ENCODE peak calls at places on chromosomes 7 and 10, in eight cellular contexts. One of them, this sample, is unnamed.

GRCh38 chr7:111132833-111133232 is 41.9 kb downstream of the LRRN3 start:
- DNase-seq in ELF-1: no peak
- DNase-seq in hypothalamus: no peak
- DNase-seq in T-helper 1 cell: no peak
- DNase-seq in activated CD4-positive, alpha-beta T cell treated with anti-CD3 and anti-CD28 coated beads, Interleukin-2, amount 50 U/mL, for 1 hour: no peak
- DNase-seq in GM04503: no peak
- DNase-seq in pons: no peak
- DNase-seq in stimulated activated CD8-positive, alpha-beta memory T cell treated with anti-CD3 and anti-CD28 coated beads, Interleukin-12 subunit alpha, Interleukin-12 subunit beta, amount 100 ng/mL, for 1 hour: no peak
- DNase-seq in this sample: no peak

GRCh38 chr7:151694441-151694827 is 174.7 kb upstream of the RHEB start:
- DNase-seq in activated CD4-positive, alpha-beta T cell treated with anti-CD3 and anti-CD28 coated beads, Interleukin-2, amount 50 U/mL, for 1 hour: no peak
- DNase-seq in pons: no peak
- DNase-seq in ELF-1: no peak
- DNase-seq in GM04503: no peak
- DNase-seq in T-helper 1 cell: no peak
- DNase-seq in hypothalamus: no peak
- DNase-seq in stimulated activated CD8-positive, alpha-beta memory T cell treated with anti-CD3 and anti-CD28 coated beads, Interleukin-12 subunit alpha, Interleukin-12 subunit beta, amount 100 ng/mL, for 1 hour: no peak
- DNase-seq in this sample: no peak

GRCh38 chr10:96271017-96271815 is at the start of gene BLNK:
- DNase-seq in ELF-1: no peak
- DNase-seq in hypothalamus: no peak
- DNase-seq in pons: peak
- DNase-seq in stimulated activated CD8-positive, alpha-beta memory T cell treated with anti-CD3 and anti-CD28 coated beads, Interleukin-12 subunit alpha, Interleukin-12 subunit beta, amount 100 ng/mL, for 1 hour: no peak
- DNase-seq in activated CD4-positive, alpha-beta T cell treated with anti-CD3 and anti-CD28 coated beads, Interleukin-2, amount 50 U/mL, for 1 hour: no peak
- DNase-seq in GM04503: no peak
- DNase-seq in T-helper 1 cell: no peak
- DNase-seq in this sample: peak

GRCh38 chr7:149027560-149028345 is 552 bp downstream of the PDIA4 start:
- DNase-seq in ELF-1: peak
- DNase-seq in hypothalamus: no peak
- DNase-seq in pons: peak
- DNase-seq in stimulated activated CD8-positive, alpha-beta memory T cell treated with anti-CD3 and anti-CD28 coated beads, Interleukin-12 subunit alpha, Interleukin-12 subunit beta, amount 100 ng/mL, for 1 hour: no peak
- DNase-seq in GM04503: no peak
- DNase-seq in activated CD4-positive, alpha-beta T cell treated with anti-CD3 and anti-CD28 coated beads, Interleukin-2, amount 50 U/mL, for 1 hour: no peak
- DNase-seq in T-helper 1 cell: no peak
- DNase-seq in this sample: no peak

GRCh38 chr10:1043532-1043995 is 5.4 kb downstream of the IDI1 start:
- DNase-seq in hypothalamus: no peak
- DNase-seq in stimulated activated CD8-positive, alpha-beta memory T cell treated with anti-CD3 and anti-CD28 coated beads, Interleukin-12 subunit alpha, Interleukin-12 subunit beta, amount 100 ng/mL, for 1 hour: no peak
- DNase-seq in GM04503: no peak
- DNase-seq in pons: peak
- DNase-seq in ELF-1: no peak
- DNase-seq in T-helper 1 cell: no peak
- DNase-seq in activated CD4-positive, alpha-beta T cell treated with anti-CD3 and anti-CD28 coated beads, Interleukin-2, amount 50 U/mL, for 1 hour: no peak
- DNase-seq in this sample: no peak

GRCh38 chr10:97422921-97423420 is 3.0 kb upstream of the PGAM1 start:
- DNase-seq in T-helper 1 cell: no peak
- DNase-seq in activated CD4-positive, alpha-beta T cell treated with anti-CD3 and anti-CD28 coated beads, Interleukin-2, amount 50 U/mL, for 1 hour: no peak
- DNase-seq in pons: no peak
- DNase-seq in hypothalamus: no peak
- DNase-seq in stimulated activated CD8-positive, alpha-beta memory T cell treated with anti-CD3 and anti-CD28 coated beads, Interleukin-12 subunit alpha, Interleukin-12 subunit beta, amount 100 ng/mL, for 1 hour: no peak
- DNase-seq in GM04503: peak
- DNase-seq in ELF-1: no peak
- DNase-seq in this sample: no peak

GRCh38 chr7:98286093-98286525 is 4.6 kb downstream of the BRI3 start:
- DNase-seq in hypothalamus: no peak
- DNase-seq in GM04503: peak
- DNase-seq in pons: no peak
- DNase-seq in ELF-1: peak
- DNase-seq in stimulated activated CD8-positive, alpha-beta memory T cell treated with anti-CD3 and anti-CD28 coated beads, Interleukin-12 subunit alpha, Interleukin-12 subunit beta, amount 100 ng/mL, for 1 hour: no peak
- DNase-seq in T-helper 1 cell: no peak
- DNase-seq in activated CD4-positive, alpha-beta T cell treated with anti-CD3 and anti-CD28 coated beads, Interleukin-2, amount 50 U/mL, for 1 hour: no peak
- DNase-seq in this sample: peak

GRCh38 chr10:98675902-98676301 is 229.2 kb upstream of the HPS1 start:
- DNase-seq in pons: no peak
- DNase-seq in T-helper 1 cell: no peak
- DNase-seq in hypothalamus: no peak
- DNase-seq in GM04503: no peak
- DNase-seq in ELF-1: no peak
- DNase-seq in activated CD4-positive, alpha-beta T cell treated with anti-CD3 and anti-CD28 coated beads, Interleukin-2, amount 50 U/mL, for 1 hour: no peak
- DNase-seq in stimulated activated CD8-positive, alpha-beta memory T cell treated with anti-CD3 and anti-CD28 coated beads, Interleukin-12 subunit alpha, Interleukin-12 subunit beta, amount 100 ng/mL, for 1 hour: no peak
- DNase-seq in this sample: no peak

GRCh38 chr10:97547889-97548485 is 24.6 kb upstream of the ANKRD2 start:
- DNase-seq in ELF-1: no peak
- DNase-seq in stimulated activated CD8-positive, alpha-beta memory T cell treated with anti-CD3 and anti-CD28 coated beads, Interleukin-12 subunit alpha, Interleukin-12 subunit beta, amount 100 ng/mL, for 1 hour: no peak
- DNase-seq in activated CD4-positive, alpha-beta T cell treated with anti-CD3 and anti-CD28 coated beads, Interleukin-2, amount 50 U/mL, for 1 hour: no peak
- DNase-seq in hypothalamus: no peak
- DNase-seq in pons: no peak
- DNase-seq in GM04503: no peak
- DNase-seq in T-helper 1 cell: no peak
- DNase-seq in this sample: no peak

GRCh38 chr7:57375783-57376182 is 74.2 kb upstream of the ZNF716 start:
- DNase-seq in activated CD4-positive, alpha-beta T cell treated with anti-CD3 and anti-CD28 coated beads, Interleukin-2, amount 50 U/mL, for 1 hour: no peak
- DNase-seq in T-helper 1 cell: no peak
- DNase-seq in ELF-1: no peak
- DNase-seq in hypothalamus: no peak
- DNase-seq in pons: peak
- DNase-seq in stimulated activated CD8-positive, alpha-beta memory T cell treated with anti-CD3 and anti-CD28 coated beads, Interleukin-12 subunit alpha, Interleukin-12 subunit beta, amount 100 ng/mL, for 1 hour: no peak
- DNase-seq in GM04503: no peak
- DNase-seq in this sample: no peak

GRCh38 chr10:75023074-75023473 is 88.4 kb upstream of the SAMD8 start:
- DNase-seq in hypothalamus: no peak
- DNase-seq in activated CD4-positive, alpha-beta T cell treated with anti-CD3 and anti-CD28 coated beads, Interleukin-2, amount 50 U/mL, for 1 hour: no peak
- DNase-seq in GM04503: no peak
- DNase-seq in stimulated activated CD8-positive, alpha-beta memory T cell treated with anti-CD3 and anti-CD28 coated beads, Interleukin-12 subunit alpha, Interleukin-12 subunit beta, amount 100 ng/mL, for 1 hour: no peak
- DNase-seq in T-helper 1 cell: no peak
- DNase-seq in ELF-1: no peak
- DNase-seq in pons: no peak
- DNase-seq in this sample: no peak

GRCh38 chr10:108868881-108869280 is 1054.4 kb downstream of the XPNPEP1 start:
- DNase-seq in hypothalamus: no peak
- DNase-seq in T-helper 1 cell: no peak
- DNase-seq in pons: no peak
- DNase-seq in GM04503: no peak
- DNase-seq in ELF-1: no peak
- DNase-seq in activated CD4-positive, alpha-beta T cell treated with anti-CD3 and anti-CD28 coated beads, Interleukin-2, amount 50 U/mL, for 1 hour: no peak
- DNase-seq in stimulated activated CD8-positive, alpha-beta memory T cell treated with anti-CD3 and anti-CD28 coated beads, Interleukin-12 subunit alpha, Interleukin-12 subunit beta, amount 100 ng/mL, for 1 hour: no peak
- DNase-seq in this sample: no peak

GRCh38 chr7:96328016-96328415 is 6.1 kb upstream of the SLC25A13 start:
- DNase-seq in activated CD4-positive, alpha-beta T cell treated with anti-CD3 and anti-CD28 coated beads, Interleukin-2, amount 50 U/mL, for 1 hour: no peak
- DNase-seq in pons: no peak
- DNase-seq in GM04503: no peak
- DNase-seq in hypothalamus: no peak
- DNase-seq in stimulated activated CD8-positive, alpha-beta memory T cell treated with anti-CD3 and anti-CD28 coated beads, Interleukin-12 subunit alpha, Interleukin-12 subunit beta, amount 100 ng/mL, for 1 hour: no peak
- DNase-seq in ELF-1: no peak
- DNase-seq in T-helper 1 cell: no peak
- DNase-seq in this sample: no peak

GRCh38 chr7:151782598-151783448 is 94.1 kb downstream of the PRKAG2 start:
- DNase-seq in T-helper 1 cell: peak
- DNase-seq in ELF-1: peak
- DNase-seq in activated CD4-positive, alpha-beta T cell treated with anti-CD3 and anti-CD28 coated beads, Interleukin-2, amount 50 U/mL, for 1 hour: peak
- DNase-seq in pons: peak
- DNase-seq in GM04503: no peak
- DNase-seq in stimulated activated CD8-positive, alpha-beta memory T cell treated with anti-CD3 and anti-CD28 coated beads, Interleukin-12 subunit alpha, Interleukin-12 subunit beta, amount 100 ng/mL, for 1 hour: peak
- DNase-seq in hypothalamus: peak
- DNase-seq in this sample: peak

GRCh38 chr7:151745090-151745638 is 131.8 kb downstream of the PRKAG2 start:
- DNase-seq in ELF-1: no peak
- DNase-seq in activated CD4-positive, alpha-beta T cell treated with anti-CD3 and anti-CD28 coated beads, Interleukin-2, amount 50 U/mL, for 1 hour: no peak
- DNase-seq in GM04503: no peak
- DNase-seq in stimulated activated CD8-positive, alpha-beta memory T cell treated with anti-CD3 and anti-CD28 coated beads, Interleukin-12 subunit alpha, Interleukin-12 subunit beta, amount 100 ng/mL, for 1 hour: no peak
- DNase-seq in pons: no peak
- DNase-seq in T-helper 1 cell: no peak
- DNase-seq in hypothalamus: no peak
- DNase-seq in this sample: peak

GRCh38 chr7:45092100-45092930 is 3.5 kb upstream of the NACAD start:
- DNase-seq in pons: no peak
- DNase-seq in stimulated activated CD8-positive, alpha-beta memory T cell treated with anti-CD3 and anti-CD28 coated beads, Interleukin-12 subunit alpha, Interleukin-12 subunit beta, amount 100 ng/mL, for 1 hour: no peak
- DNase-seq in activated CD4-positive, alpha-beta T cell treated with anti-CD3 and anti-CD28 coated beads, Interleukin-2, amount 50 U/mL, for 1 hour: no peak
- DNase-seq in hypothalamus: no peak
- DNase-seq in ELF-1: peak
- DNase-seq in T-helper 1 cell: no peak
- DNase-seq in GM04503: no peak
- DNase-seq in this sample: no peak

GRCh38 chr7:13839063-13839462 is 150.4 kb downstream of the ETV1 start:
- DNase-seq in pons: no peak
- DNase-seq in GM04503: no peak
- DNase-seq in T-helper 1 cell: no peak
- DNase-seq in hypothalamus: no peak
- DNase-seq in ELF-1: no peak
- DNase-seq in activated CD4-positive, alpha-beta T cell treated with anti-CD3 and anti-CD28 coated beads, Interleukin-2, amount 50 U/mL, for 1 hour: no peak
- DNase-seq in stimulated activated CD8-positive, alpha-beta memory T cell treated with anti-CD3 and anti-CD28 coated beads, Interleukin-12 subunit alpha, Interleukin-12 subunit beta, amount 100 ng/mL, for 1 hour: no peak
- DNase-seq in this sample: no peak

GRCh38 chr7:70267381-70267780 is 669.1 kb downstream of the AUTS2 start:
- DNase-seq in GM04503: no peak
- DNase-seq in ELF-1: peak
- DNase-seq in hypothalamus: no peak
- DNase-seq in pons: no peak
- DNase-seq in activated CD4-positive, alpha-beta T cell treated with anti-CD3 and anti-CD28 coated beads, Interleukin-2, amount 50 U/mL, for 1 hour: no peak
- DNase-seq in stimulated activated CD8-positive, alpha-beta memory T cell treated with anti-CD3 and anti-CD28 coated beads, Interleukin-12 subunit alpha, Interleukin-12 subunit beta, amount 100 ng/mL, for 1 hour: no peak
- DNase-seq in T-helper 1 cell: no peak
- DNase-seq in this sample: no peak

GRCh38 chr10:96700477-96701099 is 19.7 kb downstream of the PIK3AP1 start:
- DNase-seq in T-helper 1 cell: no peak
- DNase-seq in stimulated activated CD8-positive, alpha-beta memory T cell treated with anti-CD3 and anti-CD28 coated beads, Interleukin-12 subunit alpha, Interleukin-12 subunit beta, amount 100 ng/mL, for 1 hour: no peak
- DNase-seq in GM04503: no peak
- DNase-seq in hypothalamus: no peak
- DNase-seq in ELF-1: no peak
- DNase-seq in pons: peak
- DNase-seq in activated CD4-positive, alpha-beta T cell treated with anti-CD3 and anti-CD28 coated beads, Interleukin-2, amount 50 U/mL, for 1 hour: no peak
- DNase-seq in this sample: no peak

GRCh38 chr10:114908896-114909295 is 29.1 kb upstream of the TRUB1 start:
- DNase-seq in GM04503: no peak
- DNase-seq in stimulated activated CD8-positive, alpha-beta memory T cell treated with anti-CD3 and anti-CD28 coated beads, Interleukin-12 subunit alpha, Interleukin-12 subunit beta, amount 100 ng/mL, for 1 hour: no peak
- DNase-seq in activated CD4-positive, alpha-beta T cell treated with anti-CD3 and anti-CD28 coated beads, Interleukin-2, amount 50 U/mL, for 1 hour: no peak
- DNase-seq in ELF-1: no peak
- DNase-seq in T-helper 1 cell: no peak
- DNase-seq in hypothalamus: no peak
- DNase-seq in pons: no peak
- DNase-seq in this sample: no peak

GRCh38 chr7:47693161-47693740 is 111.3 kb upstream of the TNS3 start:
- DNase-seq in activated CD4-positive, alpha-beta T cell treated with anti-CD3 and anti-CD28 coated beads, Interleukin-2, amount 50 U/mL, for 1 hour: no peak
- DNase-seq in stimulated activated CD8-positive, alpha-beta memory T cell treated with anti-CD3 and anti-CD28 coated beads, Interleukin-12 subunit alpha, Interleukin-12 subunit beta, amount 100 ng/mL, for 1 hour: no peak
- DNase-seq in T-helper 1 cell: no peak
- DNase-seq in hypothalamus: no peak
- DNase-seq in ELF-1: no peak
- DNase-seq in pons: no peak
- DNase-seq in GM04503: no peak
- DNase-seq in this sample: no peak

GRCh38 chr10:97043563-97043855 is 142.2 kb downstream of the SLIT1 start:
- DNase-seq in pons: no peak
- DNase-seq in ELF-1: no peak
- DNase-seq in GM04503: no peak
- DNase-seq in T-helper 1 cell: no peak
- DNase-seq in activated CD4-positive, alpha-beta T cell treated with anti-CD3 and anti-CD28 coated beads, Interleukin-2, amount 50 U/mL, for 1 hour: no peak
- DNase-seq in hypothalamus: no peak
- DNase-seq in stimulated activated CD8-positive, alpha-beta memory T cell treated with anti-CD3 and anti-CD28 coated beads, Interleukin-12 subunit alpha, Interleukin-12 subunit beta, amount 100 ng/mL, for 1 hour: no peak
- DNase-seq in this sample: no peak

GRCh38 chr7:39948375-39948774 is 1.7 kb upstream of the CDK13 start:
- DNase-seq in T-helper 1 cell: no peak
- DNase-seq in GM04503: no peak
- DNase-seq in hypothalamus: no peak
- DNase-seq in ELF-1: no peak
- DNase-seq in pons: no peak
- DNase-seq in activated CD4-positive, alpha-beta T cell treated with anti-CD3 and anti-CD28 coated beads, Interleukin-2, amount 50 U/mL, for 1 hour: no peak
- DNase-seq in stimulated activated CD8-positive, alpha-beta memory T cell treated with anti-CD3 and anti-CD28 coated beads, Interleukin-12 subunit alpha, Interleukin-12 subunit beta, amount 100 ng/mL, for 1 hour: no peak
- DNase-seq in this sample: no peak

GRCh38 chr7:89772276-89772675 is 382.0 kb upstream of the STEAP1 start:
- DNase-seq in hypothalamus: no peak
- DNase-seq in pons: no peak
- DNase-seq in ELF-1: no peak
- DNase-seq in activated CD4-positive, alpha-beta T cell treated with anti-CD3 and anti-CD28 coated beads, Interleukin-2, amount 50 U/mL, for 1 hour: no peak
- DNase-seq in GM04503: no peak
- DNase-seq in T-helper 1 cell: no peak
- DNase-seq in stimulated activated CD8-positive, alpha-beta memory T cell treated with anti-CD3 and anti-CD28 coated beads, Interleukin-12 subunit alpha, Interleukin-12 subunit beta, amount 100 ng/mL, for 1 hour: no peak
- DNase-seq in this sample: no peak

GRCh38 chr10:95327367-95327766 is 36.6 kb upstream of the PDLIM1 start:
- DNase-seq in activated CD4-positive, alpha-beta T cell treated with anti-CD3 and anti-CD28 coated beads, Interleukin-2, amount 50 U/mL, for 1 hour: no peak
- DNase-seq in hypothalamus: no peak
- DNase-seq in pons: no peak
- DNase-seq in GM04503: no peak
- DNase-seq in stimulated activated CD8-positive, alpha-beta memory T cell treated with anti-CD3 and anti-CD28 coated beads, Interleukin-12 subunit alpha, Interleukin-12 subunit beta, amount 100 ng/mL, for 1 hour: no peak
- DNase-seq in T-helper 1 cell: no peak
- DNase-seq in ELF-1: no peak
- DNase-seq in this sample: no peak

GRCh38 chr7:112262804-112263203 is 56.3 kb downstream of the ZNF277 start:
- DNase-seq in pons: peak
- DNase-seq in GM04503: no peak
- DNase-seq in activated CD4-positive, alpha-beta T cell treated with anti-CD3 and anti-CD28 coated beads, Interleukin-2, amount 50 U/mL, for 1 hour: no peak
- DNase-seq in hypothalamus: no peak
- DNase-seq in stimulated activated CD8-positive, alpha-beta memory T cell treated with anti-CD3 and anti-CD28 coated beads, Interleukin-12 subunit alpha, Interleukin-12 subunit beta, amount 100 ng/mL, for 1 hour: no peak
- DNase-seq in T-helper 1 cell: no peak
- DNase-seq in ELF-1: no peak
- DNase-seq in this sample: no peak

GRCh38 chr10:117551322-117552155 is 9.0 kb downstream of the EMX2 start:
- DNase-seq in pons: no peak
- DNase-seq in GM04503: no peak
- DNase-seq in ELF-1: no peak
- DNase-seq in T-helper 1 cell: no peak
- DNase-seq in stimulated activated CD8-positive, alpha-beta memory T cell treated with anti-CD3 and anti-CD28 coated beads, Interleukin-12 subunit alpha, Interleukin-12 subunit beta, amount 100 ng/mL, for 1 hour: no peak
- DNase-seq in hypothalamus: no peak
- DNase-seq in activated CD4-positive, alpha-beta T cell treated with anti-CD3 and anti-CD28 coated beads, Interleukin-2, amount 50 U/mL, for 1 hour: no peak
- DNase-seq in this sample: no peak

GRCh38 chr10:104591451-104591850 is 49.6 kb upstream of the SORCS3 start:
- DNase-seq in activated CD4-positive, alpha-beta T cell treated with anti-CD3 and anti-CD28 coated beads, Interleukin-2, amount 50 U/mL, for 1 hour: no peak
- DNase-seq in GM04503: no peak
- DNase-seq in stimulated activated CD8-positive, alpha-beta memory T cell treated with anti-CD3 and anti-CD28 coated beads, Interleukin-12 subunit alpha, Interleukin-12 subunit beta, amount 100 ng/mL, for 1 hour: no peak
- DNase-seq in hypothalamus: no peak
- DNase-seq in ELF-1: no peak
- DNase-seq in pons: no peak
- DNase-seq in T-helper 1 cell: no peak
- DNase-seq in this sample: no peak

GRCh38 chr7:133804127-133804526 is 323.0 kb upstream of the LRGUK start:
- DNase-seq in hypothalamus: no peak
- DNase-seq in T-helper 1 cell: no peak
- DNase-seq in stimulated activated CD8-positive, alpha-beta memory T cell treated with anti-CD3 and anti-CD28 coated beads, Interleukin-12 subunit alpha, Interleukin-12 subunit beta, amount 100 ng/mL, for 1 hour: no peak
- DNase-seq in pons: no peak
- DNase-seq in ELF-1: no peak
- DNase-seq in activated CD4-positive, alpha-beta T cell treated with anti-CD3 and anti-CD28 coated beads, Interleukin-2, amount 50 U/mL, for 1 hour: no peak
- DNase-seq in GM04503: no peak
- DNase-seq in this sample: no peak

GRCh38 chr7:151313857-151314256 is 27.8 kb upstream of the NUB1 start:
- DNase-seq in hypothalamus: no peak
- DNase-seq in GM04503: no peak
- DNase-seq in pons: peak
- DNase-seq in ELF-1: no peak
- DNase-seq in T-helper 1 cell: no peak
- DNase-seq in activated CD4-positive, alpha-beta T cell treated with anti-CD3 and anti-CD28 coated beads, Interleukin-2, amount 50 U/mL, for 1 hour: no peak
- DNase-seq in stimulated activated CD8-positive, alpha-beta memory T cell treated with anti-CD3 and anti-CD28 coated beads, Interleukin-12 subunit alpha, Interleukin-12 subunit beta, amount 100 ng/mL, for 1 hour: no peak
- DNase-seq in this sample: peak

GRCh38 chr10:35136263-35136815 is 9.7 kb downstream of the CREM start:
- DNase-seq in GM04503: no peak
- DNase-seq in stimulated activated CD8-positive, alpha-beta memory T cell treated with anti-CD3 and anti-CD28 coated beads, Interleukin-12 subunit alpha, Interleukin-12 subunit beta, amount 100 ng/mL, for 1 hour: no peak
- DNase-seq in ELF-1: no peak
- DNase-seq in T-helper 1 cell: no peak
- DNase-seq in hypothalamus: no peak
- DNase-seq in activated CD4-positive, alpha-beta T cell treated with anti-CD3 and anti-CD28 coated beads, Interleukin-2, amount 50 U/mL, for 1 hour: no peak
- DNase-seq in pons: no peak
- DNase-seq in this sample: no peak

GRCh38 chr10:36271631-36272340 is 629.7 kb upstream of the FZD8 start:
- DNase-seq in ELF-1: no peak
- DNase-seq in activated CD4-positive, alpha-beta T cell treated with anti-CD3 and anti-CD28 coated beads, Interleukin-2, amount 50 U/mL, for 1 hour: no peak
- DNase-seq in GM04503: no peak
- DNase-seq in stimulated activated CD8-positive, alpha-beta memory T cell treated with anti-CD3 and anti-CD28 coated beads, Interleukin-12 subunit alpha, Interleukin-12 subunit beta, amount 100 ng/mL, for 1 hour: no peak
- DNase-seq in hypothalamus: no peak
- DNase-seq in pons: no peak
- DNase-seq in T-helper 1 cell: no peak
- DNase-seq in this sample: no peak

GRCh38 chr10:14583252-14583651 is 191.4 kb downstream of the FAM107B start:
- DNase-seq in GM04503: no peak
- DNase-seq in pons: no peak
- DNase-seq in hypothalamus: no peak
- DNase-seq in ELF-1: no peak
- DNase-seq in T-helper 1 cell: peak
- DNase-seq in activated CD4-positive, alpha-beta T cell treated with anti-CD3 and anti-CD28 coated beads, Interleukin-2, amount 50 U/mL, for 1 hour: peak
- DNase-seq in stimulated activated CD8-positive, alpha-beta memory T cell treated with anti-CD3 and anti-CD28 coated beads, Interleukin-12 subunit alpha, Interleukin-12 subunit beta, amount 100 ng/mL, for 1 hour: peak
- DNase-seq in this sample: no peak

GRCh38 chr10:78830062-78830974 is 238.4 kb upstream of the ZMIZ1 start:
- DNase-seq in hypothalamus: no peak
- DNase-seq in T-helper 1 cell: no peak
- DNase-seq in GM04503: no peak
- DNase-seq in pons: no peak
- DNase-seq in ELF-1: no peak
- DNase-seq in activated CD4-positive, alpha-beta T cell treated with anti-CD3 and anti-CD28 coated beads, Interleukin-2, amount 50 U/mL, for 1 hour: no peak
- DNase-seq in stimulated activated CD8-positive, alpha-beta memory T cell treated with anti-CD3 and anti-CD28 coated beads, Interleukin-12 subunit alpha, Interleukin-12 subunit beta, amount 100 ng/mL, for 1 hour: no peak
- DNase-seq in this sample: no peak

This sample was measured in right atrium auricular region.